ENCODE peak calls at places on chromosomes 6 and 20, in six cellular contexts. O, U, S, W, R and F are unnamed samples.
A peak's percentile ranks its signal among the peaks of the same experiment; 100 is the strongest.

GRCh38 chr6:2008383-2008976 is 236.9 kb downstream of the GMDS start:
- DNase-seq in U (no peak), O (no peak), W (no peak), S (no peak), R (no peak), F (no peak)

GRCh38 chr6:24524801-24525200 is 30.0 kb downstream of the ALDH5A1 start:
- DNase-seq in U (no peak), S (no peak), W (no peak), O (no peak), R (peak; percentile 45), F (no peak)

GRCh38 chr6:143598466-143599080 is 79.2 kb upstream of the PHACTR2 start:
- DNase-seq in U (no peak), S (peak; percentile 31), O (no peak), W (no peak), R (peak; percentile 33), F (no peak)

GRCh38 chr6:34514593-34515472 is 41.3 kb downstream of the SPDEF start:
- DNase-seq in W (no peak), S (no peak), U (no peak), R (no peak), O (no peak), F (peak; percentile 56)

GRCh38 chr6:36677059-36677749 is 1.3 kb upstream of the CDKN1A start:
- DNase-seq in S (no peak), R (no peak), U (no peak), W (no peak), O (no peak), F (peak; percentile 39)

GRCh38 chr6:73556796-73557195 is 36.0 kb upstream of the EEF1A1 start:
- DNase-seq in O (no peak), R (no peak), W (no peak), U (no peak), S (no peak), F (no peak)

GRCh38 chr20:36121981-36122930 is 32.3 kb upstream of the EPB41L1 start:
- DNase-seq in O (no peak), S (no peak), W (no peak), U (no peak), R (no peak), F (no peak)

GRCh38 chr6:111494951-111495350 is 11.9 kb upstream of the REV3L start:
- DNase-seq in U (no peak), O (no peak), S (no peak), W (no peak), R (no peak), F (no peak)

GRCh38 chr6:33123732-33124524 is 48.1 kb downstream of the HLA-DPB1 start:
- DNase-seq in U (no peak), O (no peak), R (no peak), W (no peak), S (no peak), F (no peak)

GRCh38 chr6:41741625-41742490 is 5.3 kb downstream of the PGC start:
- DNase-seq in W (no peak), O (no peak), R (no peak), U (no peak), S (no peak), F (peak; percentile 76)

GRCh38 chr20:4369798-4370124 is 351.9 kb upstream of the PRND start:
- DNase-seq in R (peak; percentile 32), O (no peak), W (no peak), U (no peak), S (peak; percentile 21), F (no peak)

GRCh38 chr20:52422574-52423463 is 231.2 kb upstream of the ZFP64 start:
- DNase-seq in S (no peak), O (no peak), R (no peak), U (no peak), W (no peak), F (no peak)

GRCh38 chr6:79604583-79605037 is 26.5 kb upstream of the SH3BGRL2 start:
- DNase-seq in O (no peak), U (no peak), R (no peak), S (no peak), W (no peak), F (no peak)

GRCh38 chr6:119077643-119078448 is 618 bp downstream of the FAM184A start:
- DNase-seq in R (peak; percentile 30), O (peak; percentile 58), U (peak; percentile 20), S (peak; percentile 47), W (peak; percentile 44), F (peak; percentile 85)

GRCh38 chr6:155150967-155151671 is 112.7 kb upstream of the CLDN20 start:
- DNase-seq in W (no peak), O (no peak), U (no peak), R (no peak), S (no peak), F (no peak)

GRCh38 chr6:56682580-56682979 is 39.9 kb upstream of the DST start:
- DNase-seq in W (no peak), S (no peak), U (no peak), O (no peak), R (no peak), F (no peak)

GRCh38 chr20:12638633-12639360 is 370.0 kb upstream of the SPTLC3 start:
- DNase-seq in W (no peak), U (no peak), S (no peak), R (no peak), O (no peak), F (no peak)

GRCh38 chr6:56437171-56437900 is 190.0 kb upstream of the COL21A1 start:
- DNase-seq in U (no peak), W (no peak), O (no peak), S (no peak), R (no peak), F (no peak)

GRCh38 chr6:139920027-139920851 is 545.8 kb upstream of the CITED2 start:
- DNase-seq in U (no peak), R (no peak), W (no peak), O (no peak), S (no peak), F (no peak)

GRCh38 chr6:101803146-101803545 is 409.6 kb downstream of the GRIK2 start:
- DNase-seq in O (no peak), W (no peak), R (no peak), S (no peak), U (no peak), F (no peak)

GRCh38 chr6:94623586-94623985 is 953.7 kb upstream of the MANEA start:
- DNase-seq in O (no peak), S (no peak), W (no peak), U (no peak), R (no peak), F (no peak)

GRCh38 chr6:76490456-76490855 is 418.0 kb upstream of the IMPG1 start:
- DNase-seq in W (no peak), U (no peak), R (no peak), S (no peak), O (no peak), F (no peak)

GRCh38 chr20:46269372-46269771 is 38.9 kb downstream of the CDH22 start:
- DNase-seq in W (no peak), R (no peak), S (no peak), O (no peak), U (no peak), F (no peak)

GRCh38 chr6:12313992-12314589 is 23.9 kb downstream of the EDN1 start:
- DNase-seq in R (no peak), W (no peak), S (no peak), U (no peak), O (no peak), F (peak; percentile 43)

GRCh38 chr6:49579649-49580048 is 29.2 kb downstream of the C6orf141 start:
- DNase-seq in O (no peak), S (no peak), W (no peak), U (no peak), R (no peak), F (no peak)

GRCh38 chr6:125872259-125872921 is 81.6 kb downstream of the NCOA7 start:
- DNase-seq in S (no peak), W (no peak), U (no peak), O (no peak), R (no peak), F (no peak)

GRCh38 chr6:148313483-148313882 is 29.2 kb upstream of the SASH1 start:
- DNase-seq in U (no peak), R (no peak), S (no peak), O (no peak), W (no peak), F (no peak)

GRCh38 chr20:51955756-51956155 is 153.4 kb upstream of the SALL4 start:
- DNase-seq in S (no peak), R (no peak), W (no peak), O (no peak), U (no peak), F (no peak)

GRCh38 chr6:15378864-15379263 is 133.0 kb downstream of the JARID2 start:
- DNase-seq in R (no peak), W (no peak), O (no peak), U (no peak), S (no peak), F (no peak)

GRCh38 chr6:122494665-122495272 is 23.2 kb upstream of the SERINC1 start:
- DNase-seq in W (no peak), U (no peak), S (no peak), R (no peak), O (no peak), F (no peak)

GRCh38 chr6:128492386-128492785 is 28.0 kb downstream of the PTPRK start:
- DNase-seq in R (no peak), U (no peak), S (no peak), W (no peak), O (no peak), F (no peak)

GRCh38 chr6:113031591-113031990 is 684.5 kb downstream of the RFPL4B start:
- DNase-seq in S (no peak), W (no peak), U (no peak), O (no peak), R (no peak), F (no peak)

GRCh38 chr6:27650620-27651370 is 177.9 kb upstream of the ZNF184 start:
- DNase-seq in S (peak; percentile 31), W (no peak), U (no peak), R (peak; percentile 74), O (no peak), F (no peak)

GRCh38 chr6:74320076-74320475 is 624.1 kb downstream of the CD109 start:
- DNase-seq in O (no peak), U (no peak), S (no peak), W (no peak), R (no peak), F (no peak)

GRCh38 chr6:139595183-139595582 is 220.7 kb upstream of the CITED2 start:
- DNase-seq in R (no peak), O (no peak), S (no peak), W (no peak), U (no peak), F (no peak)

GRCh38 chr20:23048283-23049200 is 930 bp downstream of the THBD start:
- DNase-seq in O (no peak), U (peak; percentile 71), W (no peak), S (peak; percentile 36), R (peak; percentile 40), F (peak; percentile 96)

GRCh38 chr6:128479048-128479666 is 41.2 kb downstream of the PTPRK start:
- DNase-seq in S (no peak), O (no peak), U (no peak), W (no peak), R (no peak), F (no peak)

GRCh38 chr6:136149311-136149710 is 100.8 kb downstream of the MTFR2 start:
- DNase-seq in S (no peak), R (no peak), W (no peak), U (no peak), O (no peak), F (no peak)